ENCODE peak calls at places on chromosomes 2 and 18, in four cellular contexts. R, L, N and P are unnamed samples.

GRCh38 chr2:67055387-67056304 is 341.5 kb upstream of the ETAA1 start:
- DNase-seq in R (no peak), N (no peak), L (no peak), P (no peak)

GRCh38 chr2:143686585-143687164 is 557.5 kb downstream of the ARHGAP15 start:
- DNase-seq in N (no peak), L (peak), R (no peak), P (peak)

GRCh38 chr2:153373510-153374279 is 104.9 kb downstream of the RPRM start:
- DNase-seq in R (no peak), L (no peak), N (no peak), P (no peak)

GRCh38 chr18:58202406-58202730 is 158.3 kb downstream of the NEDD4L start:
- DNase-seq in L (no peak), R (no peak), N (no peak), P (no peak)

GRCh38 chr2:95269036-95269680 is 5.1 kb upstream of the PROM2 start:
- DNase-seq in N (no peak), R (no peak), L (no peak), P (no peak)

GRCh38 chr2:64839844-64840243 is 149.4 kb upstream of the SLC1A4 start:
- DNase-seq in L (no peak), N (no peak), R (no peak), P (no peak)

GRCh38 chr2:218708086-218708485 is 2.5 kb upstream of the TTLL4 start:
- DNase-seq in R (no peak), L (no peak), N (no peak), P (no peak)

GRCh38 chr2:232013701-232014353 is 52.3 kb downstream of the DIS3L2 start:
- DNase-seq in R (no peak), L (peak), N (no peak), P (peak)

GRCh38 chr2:178819147-178819875 is 12.1 kb upstream of the TTN start:
- DNase-seq in L (no peak), R (no peak), N (no peak), P (no peak)

GRCh38 chr2:36403675-36404230 is 48.2 kb downstream of the CRIM1 start:
- DNase-seq in N (no peak), R (no peak), L (peak), P (peak)

GRCh38 chr2:11155326-11156059 is at the start of gene SLC66A3:
- DNase-seq in N (no peak), R (no peak), L (no peak), P (peak)

GRCh38 chr2:157107877-157108276 is 149.6 kb upstream of the GALNT5 start:
- DNase-seq in R (no peak), N (no peak), L (no peak), P (no peak)

GRCh38 chr2:72220170-72220569 is 72.5 kb upstream of the CYP26B1 start:
- DNase-seq in L (no peak), N (no peak), R (no peak), P (no peak)

GRCh38 chr2:240999001-240999791 is 778 bp downstream of the SNED1 start:
- DNase-seq in L (peak), N (peak), R (no peak), P (no peak)

GRCh38 chr2:118535818-118536212 is 311.6 kb downstream of the EN1 start:
- DNase-seq in N (no peak), R (no peak), L (no peak), P (no peak)

GRCh38 chr18:51398104-51398503 is 200.6 kb upstream of the MEX3C start:
- DNase-seq in L (no peak), R (no peak), N (no peak), P (no peak)

GRCh38 chr18:79910563-79910962 is 40.9 kb downstream of the SLC66A2 start:
- DNase-seq in R (no peak), L (no peak), N (no peak), P (no peak)

GRCh38 chr2:160918909-160919503 is 241.2 kb upstream of the TANK start:
- DNase-seq in R (peak), L (peak), N (peak), P (no peak)

GRCh38 chr2:27233341-27233740 is 16.2 kb downstream of the CAD start:
- DNase-seq in L (no peak), N (no peak), R (no peak), P (no peak)

GRCh38 chr2:65389476-65389875 is 42.9 kb downstream of the SPRED2 start:
- DNase-seq in R (no peak), N (no peak), L (no peak), P (no peak)

GRCh38 chr2:47946593-47946992 is 40.3 kb upstream of the FBXO11 start:
- DNase-seq in R (no peak), N (no peak), L (no peak), P (no peak)

GRCh38 chr2:107354143-107354542 is 468.2 kb upstream of the ST6GAL2 start:
- DNase-seq in R (no peak), N (no peak), L (no peak), P (no peak)

GRCh38 chr2:160752475-160753330 is 259.1 kb upstream of the RBMS1 start:
- DNase-seq in R (no peak), L (peak), N (no peak), P (no peak)

GRCh38 chr2:185385157-185385556 is 353.4 kb upstream of the FSIP2 start:
- DNase-seq in L (no peak), N (no peak), R (no peak), P (no peak)

GRCh38 chr18:63319383-63320040 is at the start of gene BCL2:
- DNase-seq in R (no peak), N (no peak), L (peak), P (no peak)

GRCh38 chr2:47218899-47219525 is 63.9 kb upstream of the STPG4 start:
- DNase-seq in L (no peak), N (no peak), R (no peak), P (no peak)

GRCh38 chr2:113136828-113137775 is 9.7 kb downstream of the IL1RN start:
- DNase-seq in N (no peak), L (peak), R (no peak), P (no peak)

GRCh38 chr18:57273194-57273593 is 79.2 kb upstream of the ST8SIA3 start:
- DNase-seq in R (no peak), N (no peak), L (no peak), P (no peak)

GRCh38 chr2:239463541-239464165 is 62.8 kb upstream of the HDAC4 start:
- DNase-seq in R (no peak), L (no peak), N (peak), P (no peak)

GRCh38 chr18:10213526-10213925 is 240.9 kb upstream of the APCDD1 start:
- DNase-seq in R (no peak), N (no peak), L (no peak), P (no peak)

GRCh38 chr2:121828281-121828731 is 72.9 kb downstream of the TSN start:
- DNase-seq in R (no peak), L (no peak), N (no peak), P (no peak)

GRCh38 chr18:2515908-2516625 is 55.2 kb downstream of the METTL4 start:
- DNase-seq in L (peak), N (no peak), R (no peak), P (peak)